ENCODE peak calls at places on chromosomes 16 and 17, in six cellular contexts. V is heart right ventricle, T is A673, Z is HepG2, P is thoracic aorta, K is tibial artery. S is an unnamed sample. For H3K4me1, the result is how much of the 10 kb centered on the place peaks cover.

GRCh38 chr16:939311-939710 is 31.5 kb downstream of the LMF1 start:
- DNase-seq in V (no peak), T (no peak), Z (no peak), P (no peak), K (no peak), S (no peak)

GRCh38 chr17:58279016-58279671 is 1.6 kb downstream of the MPO start:
- DNase-seq in V (peak), T (no peak), Z (no peak), P (no peak), K (no peak), S (peak)

GRCh38 chr17:16419074-16419928 is 3.9 kb downstream of the TRPV2 start:
- DNase-seq in V (no peak), T (peak), Z (peak), P (no peak), K (peak), S (no peak)

GRCh38 chr17:74244543-74244942 is 29.5 kb upstream of the DNAI2 start:
- DNase-seq in V (no peak), T (no peak), Z (no peak), P (no peak), K (no peak), S (no peak)

GRCh38 chr17:63925615-63926014 is 6.5 kb downstream of the CD79B start:
- DNase-seq in V (no peak), T (no peak), Z (no peak), P (no peak), K (no peak), S (peak)

GRCh38 chr16:9090101-9090959 is 1.1 kb upstream of the HAPSTR1 start:
- DNase-seq in V (peak), T (no peak), Z (no peak), P (no peak), K (peak), S (peak)

GRCh38 chr17:73850426-73850825 is 206.2 kb upstream of the SDK2 start:
- DNase-seq in V (no peak), T (no peak), Z (no peak), P (no peak), K (no peak), S (no peak)

GRCh38 chr16:65524997-65525396 is 403.1 kb upstream of the CDH11 start:
- DNase-seq in V (no peak), T (no peak), Z (no peak), P (no peak), K (no peak), S (no peak)

GRCh38 chr17:15946611-15947120 is 1.7 kb downstream of the ADORA2B start:
- DNase-seq in V (no peak), T (no peak), Z (no peak), P (no peak), K (no peak), S (no peak)

GRCh38 chr16:19555938-19556778 is 655 bp downstream of the VPS35L start:
- DNase-seq in V (peak), T (peak), Z (no peak), P (no peak), K (no peak), S (no peak)

GRCh38 chr17:835263-835662 is 53.1 kb downstream of the MRM3 start:
- DNase-seq in V (no peak), T (no peak), Z (peak), P (no peak), K (no peak), S (no peak)

GRCh38 chr16:53515259-53515658 is 12.2 kb upstream of the AKTIP start:
- DNase-seq in V (peak), T (no peak), Z (no peak), P (no peak), K (no peak), S (no peak)

GRCh38 chr17:2347805-2348685 is 10.7 kb downstream of the SGSM2 start:
- DNase-seq in V (no peak), T (peak), Z (peak), P (no peak), K (no peak), S (no peak)

GRCh38 chr17:47707884-47708283 is 13.9 kb downstream of the TBKBP1 start:
- DNase-seq in V (no peak), T (no peak), Z (no peak), P (no peak), K (no peak), S (no peak)
- H3K4me3 ChIP-seq in V (peak), T (no peak), Z (no peak), P (no peak), K (no peak), S (peak)

GRCh38 chr17:48830840-48831548 is at the start of gene CALCOCO2:
- DNase-seq in V (peak), T (peak), Z (peak), P (peak), K (peak), S (peak)
- TF ChIP-seq CTCF in V (peak), T (peak), Z (peak), P (peak), K (peak), S (no peak)

DNA sequence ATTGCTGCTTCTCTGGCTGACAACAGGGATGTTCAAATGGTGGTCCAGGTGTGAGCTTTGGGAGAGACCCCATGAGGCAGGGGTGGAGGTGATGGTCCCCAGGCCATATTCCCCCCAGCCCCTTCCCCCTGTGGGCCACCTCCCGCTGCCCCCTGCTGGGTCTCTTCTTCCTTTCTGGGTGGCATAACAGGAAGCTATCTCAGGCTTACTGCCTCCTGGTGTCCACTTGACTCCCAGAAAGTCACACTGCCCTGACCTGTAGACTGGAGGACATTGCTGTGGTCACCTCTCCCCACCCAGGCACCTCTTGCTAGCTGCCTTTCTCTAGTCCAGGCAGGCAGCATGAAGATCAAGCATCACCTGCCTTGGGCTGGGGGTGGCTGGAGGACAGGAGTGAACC is 46.4 kb upstream of the PLCG2 start:
- DNase-seq in V (no peak), T (no peak), Z (no peak), P (no peak), K (no peak), S (no peak)
- H3K4me1 ChIP-seq in V (under half), T (under half), Z (under half), P (under half), K (under half), S (under half)

GRCh38 chr16:89581861-89582563 is 6.5 kb downstream of the CPNE7 start:
- DNase-seq in V (no peak), T (no peak), Z (peak), P (no peak), K (no peak), S (no peak)

GRCh38 chr16:89583197-89583894 is 7.8 kb downstream of the CPNE7 start:
- DNase-seq in V (no peak), T (no peak), Z (no peak), P (no peak), K (no peak), S (no peak)

GRCh38 chr16:89579351-89579750 is 3.8 kb downstream of the CPNE7 start:
- DNase-seq in V (no peak), T (no peak), Z (no peak), P (no peak), K (no peak), S (no peak)

GRCh38 chr16:89582614-89583196 is 7.1 kb downstream of the CPNE7 start:
- DNase-seq in V (no peak), T (no peak), Z (no peak), P (no peak), K (no peak), S (no peak)

DNA sequence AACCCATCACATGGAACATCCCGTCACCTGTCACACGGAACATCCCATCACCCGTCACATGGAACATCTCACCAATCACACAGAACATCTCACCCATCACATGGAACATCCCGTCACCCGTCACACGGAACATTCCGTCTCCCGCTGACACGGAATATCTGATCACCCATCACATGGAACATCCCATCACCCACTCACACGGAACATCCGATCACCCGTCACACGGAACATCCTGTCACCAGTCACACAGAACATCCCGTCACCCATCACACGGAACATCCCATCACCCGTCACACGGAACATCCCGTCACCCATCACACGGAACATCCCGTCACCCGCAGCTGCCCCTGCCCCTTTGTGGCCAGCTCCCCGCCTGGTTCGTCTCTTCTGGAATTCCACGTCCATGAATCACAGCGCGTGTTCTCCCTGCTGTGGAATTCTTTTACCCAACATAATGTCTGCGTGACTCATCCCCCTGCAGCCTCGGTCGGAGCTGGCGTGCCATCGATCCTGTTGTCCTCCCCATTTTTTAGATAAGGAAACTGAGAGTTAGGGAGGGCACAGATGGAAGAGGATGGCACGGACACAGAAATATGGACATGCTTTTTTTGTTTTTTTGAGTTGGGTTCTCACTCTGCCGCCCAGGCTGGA is 5.6 kb downstream of the CPNE7 start:
- DNase-seq in V (no peak), T (no peak), Z (peak), P (no peak), K (no peak), S (no peak)
- H3K4me3 ChIP-seq in V (no peak), T (no peak), Z (no peak), P (no peak), K (no peak), S (no peak)

DNA sequence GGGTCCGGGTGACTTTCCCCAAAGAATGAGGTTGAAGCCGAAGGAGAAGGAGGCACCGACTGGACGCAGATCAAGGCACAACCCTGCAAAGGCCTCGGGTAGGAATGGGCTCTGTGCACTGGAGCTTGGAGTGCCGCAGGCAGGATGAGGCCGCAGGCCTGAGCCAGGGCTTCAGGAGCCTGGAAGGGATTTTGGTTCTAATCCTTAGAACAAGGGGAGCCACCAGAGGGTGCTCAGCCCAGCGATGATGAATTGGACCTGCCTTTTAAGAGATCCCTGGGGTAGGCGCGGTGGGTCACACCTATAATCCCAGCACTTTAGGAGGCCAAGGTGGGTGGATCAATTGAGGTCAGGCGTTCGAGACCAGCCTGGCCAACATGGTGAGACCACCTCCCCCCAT is 8.1 kb downstream of the CIBAR2 start:
- DNase-seq in V (no peak), T (no peak), Z (no peak), P (no peak), K (no peak), S (no peak)
- TF ChIP-seq CTCF in V (no peak), T (peak), Z (no peak), P (no peak), K (no peak), S (no peak)

DNA sequence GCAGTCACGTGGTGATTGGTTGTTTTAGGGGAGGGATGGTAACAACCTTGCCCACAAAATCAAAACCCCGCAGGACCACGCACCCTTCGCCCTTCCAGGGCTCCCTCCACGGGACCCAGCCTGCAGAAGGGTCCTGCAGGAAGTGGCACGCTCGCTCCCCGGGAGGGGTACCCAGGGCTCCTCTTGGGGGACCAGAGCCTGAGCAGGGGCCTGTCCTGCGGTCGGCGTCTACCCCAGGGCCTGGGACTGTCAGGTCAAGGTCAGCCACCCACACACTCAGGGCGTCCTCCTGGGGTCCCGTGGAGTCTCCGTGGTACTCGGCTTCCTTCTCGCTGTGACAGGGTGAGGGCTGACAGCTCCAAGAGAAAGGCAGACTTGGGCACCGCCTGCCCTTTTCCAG is 33.9 kb downstream of the ZNF469 start:
- DNase-seq in V (no peak), T (no peak), Z (no peak), P (no peak), K (no peak), S (no peak)
- H3K4me1 ChIP-seq in V (under half), T (under half), Z (under half), P (under half), K (under half), S (under half)